ENCODE peak calls at places on chromosomes 2 and 18, in seven cellular contexts. S is HCT116, J is GM12878, G is endothelial cell of umbilical vein, F is K562, B is SK-N-SH, O is H1. Y is an unnamed sample. For H3K9me3, the result is how much of the 10 kb centered on the place peaks cover.

GRCh38 chr2:132797551-132797950 is 127.5 kb upstream of the LYPD1 start:
- DNase-seq in G (no peak), B (no peak), S (no peak), F (no peak), J (no peak), O (no peak), Y (no peak)

GRCh38 chr2:114821055-114821454 is 378.6 kb downstream of the DPP10 start:
- DNase-seq in B (no peak), S (no peak), J (no peak), O (no peak), G (no peak), F (no peak), Y (no peak)

GRCh38 chr2:114960389-114960788 is 517.9 kb downstream of the DPP10 start:
- DNase-seq in J (no peak), B (no peak), G (no peak), F (no peak), S (no peak), O (no peak), Y (no peak)

GRCh38 chr2:235946590-235946989 is 221.6 kb downstream of the GBX2 start:
- DNase-seq in O (no peak), J (no peak), S (no peak), F (no peak), G (no peak), B (no peak), Y (no peak)

GRCh38 chr2:105746177-105747080 is 1.7 kb downstream of the NCK2 start:
- DNase-seq in S (no peak), G (no peak), B (peak), O (peak), J (peak), F (peak), Y (no peak)

GRCh38 chr2:127066942-127067341 is 40.0 kb downstream of the BIN1 start:
- DNase-seq in O (no peak), G (no peak), B (no peak), J (no peak), F (no peak), S (no peak), Y (no peak)

GRCh38 chr18:28766027-28766426 is 589.1 kb upstream of the CDH2 start:
- DNase-seq in B (no peak), J (no peak), G (no peak), O (no peak), S (no peak), F (no peak), Y (no peak)

GRCh38 chr18:70154591-70155194 is 50.8 kb downstream of the RTTN start:
- DNase-seq in J (no peak), F (no peak), O (no peak), B (no peak), G (no peak), S (no peak), Y (no peak)

GRCh38 chr2:72891091-72891818 is 4.0 kb downstream of the SPR start:
- DNase-seq in B (no peak), S (no peak), G (no peak), J (no peak), F (no peak), O (no peak), Y (no peak)

GRCh38 chr2:141911485-141912066 is 219.2 kb downstream of the LRP1B start:
- DNase-seq in J (no peak), S (peak), O (peak), G (peak), B (no peak), F (peak), Y (no peak)

GRCh38 chr2:45000341-45000901 is 8.8 kb downstream of the SIX2 start:
- DNase-seq in J (no peak), S (no peak), O (no peak), F (peak), G (no peak), B (no peak), Y (no peak)

GRCh38 chr2:142582317-142582716 is 295.1 kb upstream of the KYNU start:
- DNase-seq in F (no peak), S (no peak), B (no peak), G (no peak), J (no peak), O (no peak), Y (no peak)

GRCh38 chr2:48127612-48128191 is 221.4 kb upstream of the FBXO11 start:
- DNase-seq in J (no peak), F (no peak), G (no peak), O (no peak), B (no peak), S (no peak), Y (no peak)

GRCh38 chr2:132811148-132811915 is 141.3 kb upstream of the LYPD1 start:
- DNase-seq in F (no peak), B (no peak), J (no peak), G (no peak), O (no peak), S (no peak), Y (peak)

GRCh38 chr2:121089005-121089510 is 195.9 kb downstream of the TFCP2L1 start:
- DNase-seq in F (no peak), G (no peak), B (no peak), J (no peak), O (no peak), S (no peak), Y (no peak)

GRCh38 chr2:179354739-179355537 is 90.3 kb upstream of the SESTD1 start:
- DNase-seq in F (no peak), S (no peak), B (no peak), G (peak), J (no peak), O (no peak), Y (no peak)

GRCh38 chr2:233358864-233359386 is 4.6 kb downstream of the DGKD start:
- DNase-seq in O (no peak), G (no peak), B (no peak), S (no peak), J (no peak), F (no peak), Y (no peak)

GRCh38 chr2:232829988-232830387 is 40.1 kb upstream of the SNORC start:
- DNase-seq in S (no peak), J (no peak), O (no peak), F (no peak), B (no peak), G (no peak), Y (no peak)

GRCh38 chr2:199975297-199975895 is 20.0 kb downstream of the MAIP1 start:
- DNase-seq in J (no peak), F (no peak), O (no peak), B (no peak), S (peak), G (no peak), Y (no peak)

GRCh38 chr2:63817382-63817781 is 24.3 kb upstream of the UGP2 start:
- DNase-seq in S (no peak), J (no peak), O (no peak), G (no peak), B (no peak), F (no peak), Y (no peak)

DNA sequence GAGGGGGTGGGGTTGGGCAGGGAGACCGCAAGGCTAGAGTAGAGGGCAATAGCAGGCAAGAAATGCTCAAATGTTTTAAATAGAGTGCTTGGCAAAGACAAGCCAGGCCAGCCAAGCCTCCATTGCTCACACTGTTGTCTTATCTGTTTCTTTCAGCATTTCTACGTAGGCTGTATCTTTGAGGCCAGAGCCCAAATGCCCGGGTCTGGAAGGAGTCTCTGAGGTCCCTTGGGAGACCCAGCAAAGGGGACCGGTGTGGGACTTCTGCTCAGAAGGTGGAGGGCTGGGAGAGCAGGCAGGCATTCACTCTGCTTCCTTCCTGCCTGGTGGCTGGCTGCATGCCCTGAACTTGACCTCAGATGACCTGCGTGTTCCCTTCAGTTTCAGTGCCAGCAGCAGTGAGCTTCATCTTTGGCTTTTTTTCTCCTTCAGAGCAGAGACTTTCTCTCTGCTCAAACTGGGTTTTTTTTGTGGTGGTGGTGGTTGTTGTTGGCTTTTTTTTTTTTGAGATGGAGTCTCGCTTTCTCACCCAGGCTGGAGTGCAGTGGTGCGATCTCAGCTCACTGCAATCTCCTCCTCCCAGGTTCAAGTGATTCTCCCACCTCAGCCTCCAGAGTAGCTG is 13.7 kb upstream of the TET3 start:
- DNase-seq in B (peak), F (peak), O (no peak), S (no peak), G (peak), J (peak), Y (no peak)
- TF ChIP-seq POLR2AphosphoS5 in B (no peak), F (peak), O (no peak), S (no peak), G (no peak), J (no peak), Y (no peak)

GRCh38 chr2:74300506-74300905 is 42.7 kb downstream of the SLC4A5 start:
- DNase-seq in O (peak), G (no peak), F (no peak), B (no peak), J (no peak), S (no peak), Y (no peak)

GRCh38 chr2:74302865-74303264 is 40.4 kb downstream of the SLC4A5 start:
- DNase-seq in B (no peak), J (no peak), S (no peak), F (no peak), G (no peak), O (peak), Y (no peak)

GRCh38 chr2:74297950-74298349 is 45.3 kb downstream of the SLC4A5 start:
- DNase-seq in G (no peak), J (no peak), O (no peak), S (no peak), F (no peak), B (no peak), Y (no peak)

GRCh38 chr2:74304332-74305148 is 38.7 kb downstream of the SLC4A5 start:
- DNase-seq in O (peak), J (no peak), F (peak), G (no peak), S (no peak), B (no peak), Y (no peak)

DNA sequence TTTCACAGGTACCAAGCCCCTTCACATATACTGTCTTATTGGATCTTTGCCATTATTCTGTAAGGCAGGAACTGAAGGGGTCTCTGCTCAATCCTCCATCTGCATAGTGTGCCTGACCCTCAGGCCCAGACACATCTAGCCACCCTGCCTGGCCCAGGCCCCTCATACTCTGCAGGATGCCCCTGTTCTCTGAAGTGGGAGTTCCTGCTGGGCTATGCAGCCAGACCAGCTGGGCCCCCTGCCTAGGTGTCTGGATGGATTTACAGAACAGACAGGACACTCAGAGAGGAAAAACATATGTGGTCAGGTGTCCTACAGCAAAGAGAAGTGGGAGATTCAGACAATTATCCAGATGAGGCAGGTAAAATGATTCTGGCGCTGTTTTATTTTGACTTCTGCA is 42.0 kb downstream of the SLC4A5 start:
- DNase-seq in S (no peak), J (no peak), G (no peak), O (peak), B (no peak), F (no peak), Y (no peak)
- H3K9me3 ChIP-seq in S (under half), J (under half), G (under half), O (under half), B (under half), F (under half), Y (under half)

DNA sequence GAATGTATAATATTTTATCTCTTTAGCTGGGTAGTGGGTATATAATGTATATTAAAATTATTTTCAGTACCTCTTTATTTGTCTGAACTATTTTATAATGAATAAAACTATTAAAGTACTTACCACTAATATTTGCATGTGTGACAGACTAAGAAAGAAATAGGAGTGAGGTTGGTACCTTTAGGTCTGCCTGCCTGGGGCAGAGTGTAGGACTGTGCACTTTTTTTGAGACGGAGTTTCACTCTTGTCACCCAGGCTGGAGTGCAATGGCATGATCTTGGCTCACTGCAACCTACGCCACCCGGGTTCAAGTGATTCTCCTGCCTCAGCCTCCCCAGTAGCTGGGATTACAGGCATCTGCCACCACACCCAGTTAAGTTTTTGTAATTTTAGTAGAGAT is 18.8 kb downstream of the NCOA1 start:
- DNase-seq in O (no peak), B (no peak), S (no peak), J (no peak), G (no peak), F (no peak), Y (no peak)
- H3K9ac ChIP-seq in O (no peak), B (no peak), S (no peak), J (no peak), G (no peak), F (no peak), Y (no peak)

GRCh38 chr2:216665240-216665639 is 30.1 kb downstream of the IGFBP5 start:
- DNase-seq in O (no peak), F (no peak), G (no peak), S (no peak), J (no peak), B (peak), Y (no peak)
- TF ChIP-seq POLR2AphosphoS5 in O (no peak), F (no peak), G (no peak), S (no peak), J (no peak), B (no peak), Y (no peak)

DNA sequence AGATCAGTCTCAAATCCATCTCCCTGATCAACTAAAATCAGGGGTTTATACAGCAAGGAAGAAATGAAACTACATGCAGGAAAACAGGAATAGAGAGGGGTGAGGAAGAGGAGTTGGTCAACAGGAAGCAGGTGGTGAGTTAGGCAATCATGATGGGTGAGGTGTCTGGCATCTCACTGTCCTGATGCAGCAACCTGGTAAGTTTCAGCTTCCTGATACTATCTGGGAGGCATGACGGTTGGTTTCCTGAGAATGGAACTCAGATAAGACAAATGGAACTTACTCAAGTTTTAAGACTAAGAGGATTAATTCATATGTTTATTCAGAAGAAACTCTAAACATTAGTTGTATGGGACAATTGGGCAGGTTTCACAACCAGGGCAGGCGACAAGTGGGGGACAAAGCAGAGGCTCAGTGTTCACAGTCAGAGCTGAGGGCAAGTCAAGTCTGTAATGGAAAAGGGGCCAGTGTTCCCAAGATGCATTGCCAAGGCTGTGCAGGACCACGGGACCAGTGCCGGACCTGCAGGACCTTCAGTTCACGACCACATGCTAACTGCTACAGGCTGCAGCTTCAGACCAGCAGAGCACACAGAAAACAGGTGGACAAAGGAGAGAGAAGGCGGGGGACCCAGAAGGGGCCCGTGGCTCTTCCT is 17.7 kb upstream of the GALM start:
- DNase-seq in B (no peak), S (no peak), F (no peak), G (no peak), J (no peak), O (no peak), Y (no peak)
- H3K9me3 ChIP-seq in B (under half), S (under half), F (under half), G (under half), J (under half), O (under half), Y (under half)

GRCh38 chr2:173990970-173991819 is 26.0 kb upstream of the SP3 start:
- DNase-seq in S (no peak), F (no peak), B (peak), O (no peak), G (peak), J (peak), Y (no peak)
- H3K9ac ChIP-seq in S (no peak), F (no peak), B (no peak), O (no peak), G (no peak), J (peak), Y (no peak)

Y was measured in SK-N-MC.